ENCODE peak calls at places on chromosomes 6 and 20, in five cellular contexts. M, S, J, H and E are unnamed samples.
A peak's percentile ranks its signal among the peaks of the same experiment; 100 is the strongest.

GRCh38 chr6:109260701-109261100 is 121.6 kb downstream of the CD164 start:
- DNase-seq in S (no peak), H (no peak), J (no peak), M (no peak), E (no peak)

GRCh38 chr20:36847009-36847709 is 28.8 kb upstream of the TLDC2 start:
- DNase-seq in H (peak; percentile 52), J (peak; percentile 77), S (peak; percentile 97), M (peak; percentile 65), E (peak; percentile 94)

GRCh38 chr6:122752990-122753687 is 26.4 kb upstream of the FABP7 start:
- DNase-seq in M (no peak), J (no peak), H (no peak), S (no peak), E (no peak)

GRCh38 chr20:57869291-57869950 is 159.6 kb upstream of the PMEPA1 start:
- DNase-seq in J (no peak), H (no peak), M (no peak), S (no peak), E (no peak)

GRCh38 chr20:64261138-64261537 is 5.6 kb downstream of the PCMTD2 start:
- DNase-seq in S (no peak), M (no peak), J (no peak), H (peak; percentile 8), E (no peak)

GRCh38 chr6:56169366-56169765 is 78.0 kb downstream of the COL21A1 start:
- DNase-seq in S (no peak), J (no peak), M (no peak), H (no peak), E (no peak)

GRCh38 chr6:117840541-117840983 is 66.5 kb upstream of the SLC35F1 start:
- DNase-seq in H (no peak), S (no peak), J (peak; percentile 61), M (no peak), E (no peak)

GRCh38 chr6:145823322-145823944 is 8.8 kb upstream of the FBXO30 start:
- DNase-seq in S (no peak), J (no peak), H (no peak), M (no peak), E (no peak)

GRCh38 chr6:22231616-22232015 is 65.2 kb downstream of the PRL start:
- DNase-seq in S (no peak), H (no peak), J (no peak), M (no peak), E (no peak)

GRCh38 chr6:29506446-29507067 is 18.8 kb upstream of the MAS1L start:
- DNase-seq in J (peak; percentile 10), H (no peak), M (no peak), S (no peak), E (no peak)

GRCh38 chr6:84414531-84414930 is 187.1 kb upstream of the CEP162 start:
- DNase-seq in S (no peak), M (no peak), J (no peak), H (no peak), E (no peak)

GRCh38 chr6:129901910-129902309 is 40.8 kb upstream of the TMEM244 start:
- DNase-seq in J (no peak), M (no peak), S (no peak), H (no peak), E (no peak)

GRCh38 chr6:36720251-36721141 is 22.9 kb downstream of the RAB44 start:
- DNase-seq in H (no peak), S (peak; percentile 39), J (peak; percentile 32), M (no peak), E (no peak)

GRCh38 chr6:37016995-37017394 is 11.5 kb downstream of the FGD2 start:
- DNase-seq in H (no peak), S (no peak), J (no peak), M (no peak), E (no peak)

GRCh38 chr6:64679411-64679810 is 1027.6 kb downstream of the EYS start:
- DNase-seq in M (no peak), J (no peak), S (no peak), H (no peak), E (no peak)

GRCh38 chr20:11766961-11767360 is 150.7 kb upstream of the BTBD3 start:
- DNase-seq in M (no peak), J (no peak), S (no peak), H (no peak), E (no peak)

GRCh38 chr6:12290490-12290820 is 294 bp downstream of the EDN1 start:
- DNase-seq in S (no peak), M (no peak), H (no peak), J (no peak), E (no peak)

GRCh38 chr6:105192707-105193465 is 13.1 kb upstream of the POPDC3 start:
- DNase-seq in H (no peak), J (no peak), M (no peak), S (no peak), E (no peak)

GRCh38 chr20:55855052-55855451 is 150.3 kb downstream of the CBLN4 start:
- DNase-seq in S (no peak), M (no peak), H (no peak), J (no peak), E (no peak)

GRCh38 chr6:117542493-117542892 is 59.8 kb downstream of the GOPC start:
- DNase-seq in J (no peak), S (no peak), M (no peak), H (no peak), E (no peak)

GRCh38 chr20:30168025-30168799 is 1089.3 kb upstream of the DEFB115 start:
- DNase-seq in H (no peak), S (peak; percentile 59), J (no peak), M (no peak), E (no peak)

GRCh38 chr20:56827763-56828162 is 198.7 kb downstream of the TFAP2C start:
- DNase-seq in M (no peak), J (no peak), H (no peak), S (no peak), E (no peak)

GRCh38 chr6:100001915-100002388 is 7.9 kb upstream of the MCHR2 start:
- DNase-seq in J (peak; percentile 61), H (peak; percentile 21), M (no peak), S (no peak), E (no peak)

GRCh38 chr20:61268024-61268423 is 16.0 kb downstream of the CDH4 start:
- DNase-seq in M (no peak), S (no peak), H (no peak), J (no peak), E (no peak)

GRCh38 chr6:18260448-18261106 is 3.8 kb downstream of the DEK start:
- DNase-seq in H (no peak), S (no peak), J (peak; percentile 61), M (no peak), E (no peak)

GRCh38 chr6:128098000-128098581 is 197.2 kb upstream of the THEMIS start:
- DNase-seq in M (no peak), H (no peak), S (no peak), J (no peak), E (no peak)

GRCh38 chr6:164453835-164454234 is 855.6 kb downstream of the C6orf118 start:
- DNase-seq in S (no peak), M (no peak), H (no peak), J (no peak), E (no peak)

GRCh38 chr20:15098351-15098750 is 760.9 kb upstream of the FLRT3 start:
- DNase-seq in S (no peak), J (no peak), H (no peak), M (no peak), E (no peak)

GRCh38 chr20:63972312-63973159 is 2.8 kb upstream of the ZNF512B start:
- DNase-seq in S (no peak), H (no peak), M (no peak), J (peak; percentile 37), E (no peak)

GRCh38 chr6:20953019-20953418 is 418.8 kb downstream of the CDKAL1 start:
- DNase-seq in S (no peak), H (no peak), J (no peak), M (no peak), E (no peak)

GRCh38 chr6:68958327-68958726 is 323.2 kb downstream of the ADGRB3 start:
- DNase-seq in J (no peak), M (no peak), H (no peak), S (no peak), E (no peak)

GRCh38 chr6:135854799-135855198 is 3.3 kb downstream of the PDE7B start:
- DNase-seq in J (no peak), H (no peak), S (no peak), M (no peak), E (no peak)

GRCh38 chr20:36728986-36729385 is 16.9 kb downstream of the NDRG3 start:
- DNase-seq in H (no peak), S (no peak), M (no peak), J (peak; percentile 64), E (no peak)

GRCh38 chr6:12182676-12183075 is 107.5 kb upstream of the EDN1 start:
- DNase-seq in J (no peak), H (no peak), M (no peak), S (no peak), E (no peak)

GRCh38 chr6:41728954-41729353 is 6.5 kb downstream of the TFEB start:
- DNase-seq in H (no peak), J (no peak), S (no peak), M (no peak), E (no peak)

GRCh38 chr6:28944412-28945006 is 20.7 kb upstream of the TRIM27 start:
- DNase-seq in S (no peak), H (peak; percentile 66), J (peak; percentile 85), M (no peak), E (no peak)

GRCh38 chr6:19804362-19805145 is 32.6 kb upstream of the ID4 start:
- DNase-seq in H (peak; percentile 93), S (peak; percentile 99), M (peak; percentile 88), J (peak; percentile 98), E (peak; percentile 99)

DNA sequence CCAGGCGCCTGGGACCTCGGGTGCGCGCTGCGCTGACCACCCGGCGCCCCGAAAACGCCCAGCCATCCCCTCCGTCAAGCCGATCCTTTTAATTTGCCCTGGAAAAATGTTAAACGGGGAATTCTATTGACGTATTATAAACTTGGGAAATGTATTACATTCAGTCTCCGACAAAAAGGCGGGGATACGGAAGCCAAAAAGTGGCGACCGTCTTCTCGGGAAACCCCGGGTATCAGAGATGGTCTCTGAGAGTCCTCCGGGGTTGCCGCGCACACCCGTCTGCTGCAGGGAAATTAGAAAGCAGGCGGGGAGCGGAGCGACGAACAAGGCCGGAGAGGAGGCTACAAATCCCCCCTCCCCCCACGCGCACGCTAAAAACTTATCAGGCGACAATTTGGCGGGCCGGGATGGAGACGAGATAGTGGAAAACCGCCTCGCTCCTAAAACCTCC is 1.5 kb downstream of the SALL4 start:
- DNase-seq in M (no peak), H (no peak), J (peak; percentile 78), S (no peak), E (no peak)
- TF ChIP-seq CTCF in M (no peak), H (no peak), J (no peak), S (no peak), E (no peak)

GRCh38 chr20:38926934-38927616 is 858 bp downstream of the FAM83D start:
- DNase-seq in H (no peak), S (no peak), J (no peak), M (no peak), E (no peak)
- H3K4me3 ChIP-seq in H (peak overlapping the region; percentile 78), S (peak overlapping the region; percentile 58), J (peak overlapping the region; percentile 84), M (peak overlapping the region; percentile 37), E (peak overlapping the region; percentile 76)

GRCh38 chr6:98020222-98020621 is 737.2 kb upstream of the MMS22L start:
- DNase-seq in M (no peak), S (no peak), J (no peak), H (no peak), E (no peak)

GRCh38 chr6:98016565-98016964 is 733.5 kb upstream of the MMS22L start:
- DNase-seq in J (no peak), M (no peak), S (no peak), H (no peak), E (no peak)

GRCh38 chr6:98014791-98015201 is 731.8 kb upstream of the MMS22L start:
- DNase-seq in H (no peak), S (no peak), M (no peak), J (no peak), E (no peak)
- H3K27ac ChIP-seq in H (no peak overlapping the region), S (no peak overlapping the region), M (no peak overlapping the region), J (peak overlapping the region; percentile 78), E (no peak overlapping the region)

GRCh38 chr6:102114402-102114801 is 720.9 kb downstream of the GRIK2 start:
- DNase-seq in M (no peak), H (no peak), S (no peak), J (peak; percentile 61), E (no peak)
- TF ChIP-seq CTCF in M (no peak), H (no peak), S (no peak), J (peak; percentile 74), E (no peak)